ENCODE peak calls at places on chromosomes 2 and 18, in four cellular contexts. One of them, this sample, is unnamed.

GRCh38 chr2:205198130-205198505 is 484.2 kb upstream of the NRP2 start:
- DNase-seq in neuronal stem cell: no peak
- DNase-seq in H1: no peak
- DNase-seq in pancreas: no peak
- DNase-seq in this sample: no peak

GRCh38 chr2:197378494-197378972 is 56.3 kb downstream of the SF3B1 start:
- DNase-seq in pancreas: peak; percentile 59
- DNase-seq in neuronal stem cell: peak; percentile 59
- DNase-seq in H1: no peak
- DNase-seq in this sample: no peak

GRCh38 chr2:134070281-134070731 is 183.6 kb upstream of the MGAT5 start:
- DNase-seq in H1: no peak
- DNase-seq in pancreas: no peak
- DNase-seq in neuronal stem cell: no peak
- DNase-seq in this sample: no peak

GRCh38 chr18:29285471-29285870 is 1108.5 kb upstream of the CDH2 start:
- DNase-seq in pancreas: no peak
- DNase-seq in H1: no peak
- DNase-seq in neuronal stem cell: no peak
- DNase-seq in this sample: no peak

GRCh38 chr2:85503611-85504433 is 35.1 kb upstream of the MAT2A start:
- DNase-seq in neuronal stem cell: no peak
- DNase-seq in H1: no peak
- DNase-seq in pancreas: peak; percentile 30
- DNase-seq in this sample: no peak

GRCh38 chr18:79965119-79965902 is 868 bp downstream of the HSBP1L1 start:
- DNase-seq in pancreas: peak; percentile 70
- DNase-seq in H1: no peak
- DNase-seq in neuronal stem cell: no peak
- DNase-seq in this sample: no peak

GRCh38 chr2:132824716-132825115 is 154.7 kb upstream of the LYPD1 start:
- DNase-seq in neuronal stem cell: no peak
- DNase-seq in pancreas: no peak
- DNase-seq in H1: no peak
- DNase-seq in this sample: no peak

GRCh38 chr18:5503740-5504139 is 40.1 kb downstream of the EPB41L3 start:
- DNase-seq in pancreas: no peak
- DNase-seq in H1: no peak
- DNase-seq in neuronal stem cell: no peak
- DNase-seq in this sample: no peak

GRCh38 chr2:231648579-231649174 is 56.0 kb downstream of the TEX44 start:
- DNase-seq in H1: no peak
- DNase-seq in pancreas: peak; percentile 83
- DNase-seq in neuronal stem cell: no peak
- DNase-seq in this sample: no peak

GRCh38 chr2:161658259-161658658 is 34.0 kb downstream of the SLC4A10 start:
- DNase-seq in pancreas: no peak
- DNase-seq in H1: no peak
- DNase-seq in neuronal stem cell: no peak
- DNase-seq in this sample: no peak

GRCh38 chr18:26456070-26456491 is 92.3 kb downstream of the KCTD1 start:
- DNase-seq in H1: no peak
- DNase-seq in pancreas: no peak
- DNase-seq in neuronal stem cell: no peak
- DNase-seq in this sample: no peak

GRCh38 chr2:38737925-38738324 is 13.2 kb downstream of the SRSF7 start:
- DNase-seq in neuronal stem cell: no peak
- DNase-seq in pancreas: no peak
- DNase-seq in H1: no peak
- DNase-seq in this sample: no peak

GRCh38 chr2:217000406-217000805 is 140.5 kb upstream of the TNP1 start:
- DNase-seq in pancreas: no peak
- DNase-seq in H1: no peak
- DNase-seq in neuronal stem cell: no peak
- DNase-seq in this sample: no peak

GRCh38 chr2:241846406-241846805 is 12.3 kb downstream of the PDCD1 start:
- DNase-seq in H1: no peak
- DNase-seq in neuronal stem cell: no peak
- DNase-seq in pancreas: no peak
- DNase-seq in this sample: no peak

GRCh38 chr2:62485780-62486765 is 19.9 kb downstream of the TMEM17 start:
- DNase-seq in H1: no peak
- DNase-seq in neuronal stem cell: no peak
- DNase-seq in pancreas: no peak
- DNase-seq in this sample: no peak

GRCh38 chr2:134133622-134134312 is 120.1 kb upstream of the MGAT5 start:
- DNase-seq in H1: no peak
- DNase-seq in neuronal stem cell: no peak
- DNase-seq in pancreas: no peak
- DNase-seq in this sample: no peak

GRCh38 chr2:120912101-120912985 is 176.7 kb downstream of the GLI2 start:
- DNase-seq in H1: no peak
- DNase-seq in neuronal stem cell: no peak
- DNase-seq in pancreas: no peak
- DNase-seq in this sample: no peak

GRCh38 chr18:58093311-58093790 is 49.3 kb downstream of the NEDD4L start:
- DNase-seq in pancreas: no peak
- DNase-seq in H1: no peak
- DNase-seq in neuronal stem cell: no peak
- DNase-seq in this sample: no peak

GRCh38 chr2:148674063-148675020 is 29.8 kb downstream of the EPC2 start:
- DNase-seq in pancreas: no peak
- DNase-seq in H1: no peak
- DNase-seq in neuronal stem cell: peak; percentile 15
- DNase-seq in this sample: no peak

GRCh38 chr2:203718087-203718486 is 11.6 kb downstream of the CD28 start:
- DNase-seq in H1: no peak
- DNase-seq in pancreas: no peak
- DNase-seq in neuronal stem cell: no peak
- DNase-seq in this sample: no peak

GRCh38 chr2:101930847-101931246 is 60.9 kb upstream of the IL1R2 start:
- DNase-seq in neuronal stem cell: no peak
- DNase-seq in pancreas: no peak
- DNase-seq in H1: no peak
- DNase-seq in this sample: no peak

GRCh38 chr2:204436267-204436666 is 109.0 kb upstream of the PARD3B start:
- DNase-seq in pancreas: no peak
- DNase-seq in H1: no peak
- DNase-seq in neuronal stem cell: no peak
- DNase-seq in this sample: no peak

GRCh38 chr2:122340246-122340645 is 584.8 kb downstream of the TSN start:
- DNase-seq in H1: no peak
- DNase-seq in neuronal stem cell: no peak
- DNase-seq in pancreas: no peak
- DNase-seq in this sample: no peak

GRCh38 chr2:45851576-45852304 is 200.3 kb downstream of the PRKCE start:
- DNase-seq in pancreas: no peak
- DNase-seq in H1: no peak
- DNase-seq in neuronal stem cell: no peak
- DNase-seq in this sample: no peak

GRCh38 chr2:58601017-58601416 is 359.9 kb upstream of the FANCL start:
- DNase-seq in pancreas: no peak
- DNase-seq in H1: no peak
- DNase-seq in neuronal stem cell: no peak
- DNase-seq in this sample: no peak

GRCh38 chr2:118089015-118089800 is 937 bp downstream of the INSIG2 start:
- DNase-seq in neuronal stem cell: peak; percentile 14
- DNase-seq in H1: no peak
- DNase-seq in pancreas: peak; percentile 18
- DNase-seq in this sample: no peak

GRCh38 chr2:5845798-5846197 is 153.6 kb downstream of the SOX11 start:
- DNase-seq in pancreas: no peak
- DNase-seq in H1: no peak
- DNase-seq in neuronal stem cell: no peak
- DNase-seq in this sample: no peak

GRCh38 chr2:17079262-17079661 is 413.6 kb upstream of the CYRIA start:
- DNase-seq in H1: no peak
- DNase-seq in pancreas: no peak
- DNase-seq in neuronal stem cell: no peak
- DNase-seq in this sample: no peak

GRCh38 chr2:17085803-17086202 is 420.2 kb upstream of the CYRIA start:
- DNase-seq in neuronal stem cell: no peak
- DNase-seq in H1: no peak
- DNase-seq in pancreas: no peak
- DNase-seq in this sample: no peak

GRCh38 chr2:17086990-17087389 is 421.4 kb upstream of the CYRIA start:
- DNase-seq in neuronal stem cell: no peak
- DNase-seq in pancreas: no peak
- DNase-seq in H1: no peak
- DNase-seq in this sample: no peak

GRCh38 chr2:17083902-17084301 is 418.3 kb upstream of the CYRIA start:
- DNase-seq in H1: no peak
- DNase-seq in neuronal stem cell: no peak
- DNase-seq in pancreas: no peak
- DNase-seq in this sample: no peak

DNA sequence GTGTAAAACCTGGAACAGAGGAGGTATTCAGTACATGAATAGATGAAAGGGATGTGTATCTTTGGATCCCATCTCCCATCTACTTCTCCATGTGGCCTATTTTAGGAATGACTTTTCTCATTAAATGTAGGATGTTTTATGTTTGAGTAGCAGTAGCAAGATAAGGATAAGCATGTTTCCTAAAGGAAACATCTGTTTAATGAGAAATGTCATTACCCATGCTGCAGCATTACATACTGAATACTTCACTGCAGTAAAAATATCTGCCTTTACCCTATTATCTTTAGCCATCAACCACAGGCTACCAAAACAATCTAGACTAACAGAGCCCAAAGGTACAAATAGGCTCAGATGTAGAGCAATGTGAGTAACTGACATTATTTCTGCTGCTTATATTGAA is 419.2 kb upstream of the CYRIA start:
- DNase-seq in H1: no peak
- DNase-seq in pancreas: no peak
- DNase-seq in neuronal stem cell: no peak
- DNase-seq in this sample: no peak
- H3K27ac ChIP-seq in H1: no peak overlapping the region
- H3K27ac ChIP-seq in pancreas: no peak overlapping the region
- H3K27ac ChIP-seq in neuronal stem cell: no peak overlapping the region
- H3K27ac ChIP-seq in this sample: no peak overlapping the region

DNA sequence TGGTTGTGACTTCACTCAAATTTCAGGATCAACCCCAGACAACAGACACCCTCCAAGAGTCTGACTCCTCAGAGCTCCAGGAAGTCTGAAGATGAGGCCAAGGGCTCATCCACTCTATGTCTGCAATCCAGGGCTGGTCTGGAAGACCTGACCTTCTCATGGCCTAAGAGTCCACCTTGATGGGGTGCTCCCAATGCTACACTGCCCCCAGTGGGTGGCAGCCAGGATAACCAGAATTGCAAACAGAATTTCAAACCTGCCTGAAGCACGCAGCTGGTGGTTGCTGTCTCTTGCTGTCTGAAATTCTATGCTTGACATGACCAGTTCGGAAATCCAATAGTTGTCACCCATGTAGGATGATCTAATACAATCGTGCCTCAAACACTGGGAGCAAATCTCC is 96.0 kb downstream of the UXS1 start:
- DNase-seq in H1: no peak
- DNase-seq in neuronal stem cell: no peak
- DNase-seq in pancreas: no peak
- DNase-seq in this sample: no peak
- H3K36me3 ChIP-seq in H1: peaks cover 14% of the 10 kb centered on the region
- H3K36me3 ChIP-seq in neuronal stem cell: peaks cover 21% of the 10 kb centered on the region
- H3K36me3 ChIP-seq in pancreas: no peaks in the 10 kb centered on the region
- H3K36me3 ChIP-seq in this sample: no peaks in the 10 kb centered on the region

DNA sequence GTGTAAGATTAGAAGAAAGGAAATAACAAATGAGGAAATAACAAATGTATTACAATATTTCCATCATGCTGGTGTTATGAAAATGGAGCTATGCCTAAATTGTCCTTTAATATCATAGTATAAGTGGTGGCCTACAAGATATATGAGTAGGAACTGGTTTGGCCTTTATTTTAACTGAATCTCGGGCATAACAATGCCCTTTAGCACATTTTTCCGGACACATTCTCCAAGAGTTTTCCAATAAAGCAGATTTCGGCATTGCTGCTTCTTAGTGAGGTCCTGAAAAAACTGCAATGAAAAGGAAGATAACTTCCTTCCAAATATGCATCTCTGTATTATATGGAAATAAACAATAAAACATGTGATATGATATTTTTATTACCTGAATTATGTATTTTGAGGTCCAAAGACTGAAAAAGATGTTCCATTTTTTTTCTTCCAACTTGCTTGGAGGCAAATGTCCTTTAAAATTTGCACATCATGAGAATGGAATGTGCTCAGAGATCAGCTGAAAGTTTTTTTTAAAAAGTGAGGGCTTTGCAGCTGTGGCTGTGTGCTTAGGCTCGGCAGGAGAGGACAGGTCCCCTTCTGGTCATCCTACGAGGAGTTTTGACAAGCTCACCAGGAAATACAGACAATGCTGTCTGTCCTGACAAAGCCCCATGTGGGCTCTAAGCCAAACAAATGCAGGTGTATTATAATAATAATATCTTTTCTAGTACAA is 132.3 kb upstream of the RND3 start:
- DNase-seq in neuronal stem cell: no peak
- DNase-seq in H1: no peak
- DNase-seq in pancreas: no peak
- DNase-seq in this sample: no peak
- H3K27ac ChIP-seq in neuronal stem cell: no peak overlapping the region
- H3K27ac ChIP-seq in H1: no peak overlapping the region
- H3K27ac ChIP-seq in pancreas: no peak overlapping the region
- H3K27ac ChIP-seq in this sample: peak overlapping the region; percentile 71

DNA sequence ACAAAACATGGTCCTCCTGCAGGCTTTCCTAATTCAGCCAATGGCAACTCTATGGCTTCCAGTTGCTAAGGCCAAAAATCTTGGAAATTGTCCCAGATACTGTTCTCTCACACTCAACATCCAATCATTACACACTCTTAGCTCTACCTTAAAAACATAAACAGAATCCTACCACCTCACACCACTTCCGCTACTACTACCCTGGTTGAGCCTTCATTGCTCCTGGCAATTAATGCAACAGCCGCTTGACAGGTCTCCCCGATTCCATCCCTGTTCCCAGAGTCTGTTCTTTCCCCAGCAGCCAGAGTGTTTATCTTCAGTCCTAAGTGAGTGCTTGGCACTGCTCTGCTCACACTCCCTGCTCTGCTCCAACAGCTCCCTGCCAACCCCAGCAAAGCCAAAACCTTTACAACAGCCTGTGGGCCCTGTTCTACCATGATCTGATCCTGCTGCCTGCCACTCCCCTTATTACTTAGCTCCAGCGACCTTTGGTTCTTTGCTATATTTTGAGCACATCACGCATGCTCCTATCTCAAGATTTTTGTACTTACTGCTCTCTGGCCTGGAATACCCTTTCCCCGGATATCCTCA is 67.5 kb upstream of the AMMECR1L start:
- DNase-seq in neuronal stem cell: no peak
- DNase-seq in H1: no peak
- DNase-seq in pancreas: peak; percentile 16
- DNase-seq in this sample: peak; percentile 11
- H3K36me3 ChIP-seq in neuronal stem cell: peaks cover 37% of the 10 kb centered on the region
- H3K36me3 ChIP-seq in H1: peaks cover 32% of the 10 kb centered on the region
- H3K36me3 ChIP-seq in pancreas: peaks cover 19% of the 10 kb centered on the region
- H3K36me3 ChIP-seq in this sample: peaks cover 25% of the 10 kb centered on the region

This sample was measured in thoracic aorta.